ENCODE peak calls at places on chromosomes 4 and X, in six cellular contexts. S is HTR-8/SVneo, Z is Kasumi-1, G is memory B cell, C is substantia nigra, F is cardiac muscle cell. X is an unnamed sample.

GRCh38 chr4:152259866-152260265 is 276.0 kb downstream of the FBXW7 start:
- DNase-seq in C (no peak), G (no peak), Z (no peak), F (no peak), S (peak), X (no peak)

GRCh38 chr4:94690851-94691254 is 66.9 kb upstream of the BMPR1B start:
- DNase-seq in Z (no peak), C (no peak), S (no peak), F (no peak), G (no peak), X (no peak)

GRCh38 chr4:80172203-80172602 is 25.1 kb upstream of the PRDM8 start:
- DNase-seq in C (no peak), F (no peak), G (no peak), S (no peak), Z (no peak), X (no peak)

GRCh38 chr4:156293657-156294297 is 340.1 kb upstream of the CTSO start:
- DNase-seq in G (no peak), C (no peak), Z (no peak), S (peak), F (peak), X (no peak)

GRCh38 chr4:94559351-94559806 is 107.6 kb downstream of the PDLIM5 start:
- DNase-seq in C (no peak), G (no peak), S (no peak), F (no peak), Z (no peak), X (no peak)

GRCh38 chr4:164779811-164780216 is 25.9 kb downstream of the SMIM31 start:
- DNase-seq in C (no peak), S (peak), F (peak), Z (peak), G (no peak), X (no peak)

GRCh38 chr4:98377626-98378025 is 116.4 kb downstream of the RAP1GDS1 start:
- DNase-seq in Z (no peak), F (peak), S (no peak), C (no peak), G (no peak), X (no peak)

GRCh38 chr4:184498598-184498997 is 24.2 kb upstream of the IRF2 start:
- DNase-seq in Z (no peak), C (no peak), S (no peak), F (no peak), G (no peak), X (no peak)

GRCh38 chrX:107559506-107559905 is 68.8 kb upstream of the PRPS1 start:
- DNase-seq in C (no peak), G (no peak), Z (no peak), F (no peak), S (no peak), X (no peak)

GRCh38 chrX:18961686-18962085 is 22.2 kb downstream of the PHKA2 start:
- DNase-seq in C (no peak), S (no peak), F (peak), Z (peak), G (no peak), X (no peak)

GRCh38 chr4:64617813-64618212 is 208.6 kb upstream of the TECRL start:
- DNase-seq in G (no peak), F (no peak), Z (peak), S (peak), C (no peak), X (no peak)

GRCh38 chr4:184416913-184417734 is 57.2 kb downstream of the IRF2 start:
- DNase-seq in F (peak), S (no peak), Z (peak), G (no peak), C (no peak), X (no peak)

GRCh38 chrX:39859991-39860861 is 237.5 kb downstream of the BCOR start:
- DNase-seq in C (no peak), G (no peak), S (no peak), Z (peak), F (peak), X (peak)

GRCh38 chr4:8336412-8337075 is 67.0 kb downstream of the HTRA3 start:
- DNase-seq in Z (no peak), S (peak), G (no peak), F (peak), C (no peak), X (no peak)

GRCh38 chr4:168095776-168096443 is 3.6 kb downstream of the ANXA10 start:
- DNase-seq in C (no peak), Z (no peak), G (no peak), S (no peak), F (peak), X (no peak)

GRCh38 chr4:89410687-89411086 is 103.1 kb upstream of the GPRIN3 start:
- DNase-seq in Z (no peak), C (no peak), S (no peak), F (peak), G (no peak), X (no peak)

GRCh38 chrX:12567857-12568256 is 223.4 kb upstream of the PRPS2 start:
- DNase-seq in C (no peak), Z (no peak), F (peak), G (no peak), S (no peak), X (no peak)

GRCh38 chr4:6761540-6762243 is 20.8 kb upstream of the KIAA0232 start:
- DNase-seq in G (no peak), C (peak), F (no peak), S (no peak), Z (no peak), X (no peak)

GRCh38 chr4:108058685-108059440 is 69.2 kb downstream of the HADH start:
- DNase-seq in G (no peak), C (no peak), S (peak), Z (no peak), F (peak), X (no peak)

GRCh38 chrX:47608130-47608810 is 11.4 kb downstream of the SYN1 start:
- DNase-seq in F (no peak), G (no peak), S (no peak), C (no peak), Z (no peak), X (no peak)

GRCh38 chr4:54764501-54764900 is 106.7 kb downstream of the KIT start:
- DNase-seq in S (no peak), C (no peak), G (no peak), Z (no peak), F (no peak), X (no peak)

GRCh38 chr4:187416236-187416635 is 579.3 kb upstream of the ZFP42 start:
- DNase-seq in G (no peak), C (no peak), Z (no peak), S (no peak), F (no peak), X (no peak)

GRCh38 chrX:109856974-109857373 is 123.9 kb upstream of the ACSL4 start:
- DNase-seq in G (peak), F (peak), S (no peak), C (no peak), Z (peak), X (no peak)

GRCh38 chr4:158193171-158193749 is 17.0 kb upstream of the TMEM144 start:
- DNase-seq in F (peak), Z (peak), C (no peak), S (peak), G (no peak), X (no peak)

GRCh38 chr4:94523617-94524016 is 71.9 kb downstream of the PDLIM5 start:
- DNase-seq in C (no peak), F (peak), Z (no peak), G (no peak), S (no peak), X (no peak)

GRCh38 chr4:87009095-87009648 is 74.4 kb downstream of the AFF1 start:
- DNase-seq in S (no peak), F (no peak), C (no peak), G (no peak), Z (peak), X (no peak)

GRCh38 chr4:14841801-14842748 is 160.2 kb upstream of the CPEB2 start:
- DNase-seq in C (no peak), S (no peak), F (peak), Z (no peak), G (no peak), X (no peak)

GRCh38 chr4:157048248-157048647 is 27.7 kb upstream of the GLRB start:
- DNase-seq in Z (no peak), S (no peak), F (peak), C (no peak), G (no peak), X (no peak)

GRCh38 chrX:9948406-9948805 is 18.8 kb upstream of the CLDN34 start:
- DNase-seq in F (no peak), S (no peak), C (no peak), G (no peak), Z (no peak), X (no peak)

GRCh38 chrX:53997751-53998150 is 46.5 kb downstream of the PHF8 start:
- DNase-seq in F (no peak), G (no peak), S (no peak), C (no peak), Z (no peak), X (no peak)

GRCh38 chr4:29128810-29129209 is 1591.4 kb upstream of the PCDH7 start:
- DNase-seq in Z (no peak), S (no peak), F (no peak), C (no peak), G (no peak), X (no peak)

GRCh38 chr4:14994242-14994641 is 8.0 kb upstream of the CPEB2 start:
- DNase-seq in G (no peak), F (peak), S (no peak), C (no peak), Z (peak), X (no peak)

GRCh38 chr4:2083116-2083825 is 24.1 kb downstream of the NAT8L start:
- DNase-seq in G (no peak), S (no peak), F (no peak), C (no peak), Z (no peak), X (no peak)

GRCh38 chr4:83558693-83559092 is 22.8 kb downstream of the GPAT3 start:
- DNase-seq in Z (peak), C (no peak), F (peak), S (no peak), G (no peak), X (no peak)

GRCh38 chr4:4477391-4477790 is 64.5 kb downstream of the STX18 start:
- DNase-seq in C (no peak), G (no peak), Z (no peak), F (peak), S (no peak), X (no peak)

GRCh38 chr4:98603683-98604573 is 54.5 kb downstream of the TSPAN5 start:
- DNase-seq in C (no peak), G (no peak), Z (no peak), S (no peak), F (peak), X (no peak)

GRCh38 chr4:38366451-38366850 is 297.5 kb upstream of the KLF3 start:
- DNase-seq in Z (no peak), G (no peak), C (no peak), S (no peak), F (peak), X (no peak)

GRCh38 chrX:43958529-43958928 is 14.7 kb downstream of the NDP start:
- DNase-seq in Z (peak), C (peak), F (peak), S (peak), G (peak), X (peak)

GRCh38 chr4:174119818-174120217 is 163.6 kb downstream of the FBXO8 start:
- DNase-seq in C (no peak), Z (no peak), G (no peak), F (no peak), S (no peak), X (no peak)

GRCh38 chr4:161816958-161817357 is 346.8 kb downstream of the FSTL5 start:
- DNase-seq in G (no peak), F (no peak), S (no peak), C (no peak), Z (no peak), X (no peak)